ENCODE peak calls at places on chromosomes 5 and 9, in seven cellular contexts. F, R, Q, S, B, Y and C are unnamed samples.

GRCh38 chr5:87229780-87230179 is 37.9 kb upstream of the RASA1 start:
- DNase-seq in Y (no peak), Q (peak), F (no peak), R (no peak), B (no peak), S (no peak), C (no peak)

GRCh38 chr9:122807271-122807900 is 7.5 kb downstream of the OR1K1 start:
- DNase-seq in Y (no peak), S (no peak), R (no peak), B (no peak), F (no peak), Q (no peak), C (no peak)

GRCh38 chr9:135132008-135132407 is 44.5 kb downstream of the OLFM1 start:
- DNase-seq in B (no peak), Q (no peak), Y (no peak), F (no peak), R (no peak), S (no peak), C (no peak)

GRCh38 chr5:153463806-153464205 is 26.7 kb upstream of the GRIA1 start:
- DNase-seq in Q (peak), B (no peak), R (no peak), F (no peak), Y (peak), S (no peak), C (no peak)

GRCh38 chr9:128916204-128916603 is 4.6 kb upstream of the PHYHD1 start:
- DNase-seq in B (no peak), Q (peak), R (no peak), F (no peak), S (peak), Y (no peak), C (no peak)

GRCh38 chr9:134484479-134484878 is 157.1 kb upstream of the COL5A1 start:
- DNase-seq in Y (no peak), Q (no peak), B (no peak), F (no peak), R (no peak), S (no peak), C (no peak)

GRCh38 chr5:40909723-40910122 is 426 bp downstream of the C7 start:
- DNase-seq in S (no peak), Q (no peak), B (no peak), R (no peak), Y (no peak), F (no peak), C (no peak)

GRCh38 chr5:66230551-66230950 is 86.5 kb downstream of the SREK1 start:
- DNase-seq in B (no peak), Q (no peak), Y (no peak), F (no peak), R (no peak), S (peak), C (no peak)

GRCh38 chr5:150645070-150645700 is 4.7 kb downstream of the SYNPO start:
- DNase-seq in F (no peak), B (no peak), Y (peak), Q (no peak), S (no peak), R (peak), C (peak)

GRCh38 chr5:88675159-88675757 is 207.7 kb downstream of the MEF2C start:
- DNase-seq in S (no peak), F (no peak), B (no peak), Y (no peak), R (no peak), Q (no peak), C (no peak)

GRCh38 chr5:89374144-89374784 is 491.3 kb upstream of the MEF2C start:
- DNase-seq in Y (no peak), F (no peak), S (no peak), B (no peak), R (no peak), Q (no peak), C (no peak)

GRCh38 chr5:113359419-113359818 is 75.4 kb downstream of the TSSK1B start:
- DNase-seq in B (no peak), Q (no peak), Y (no peak), S (no peak), F (no peak), R (no peak), C (no peak)

GRCh38 chr9:133836818-133837217 is 98.7 kb upstream of the SARDH start:
- DNase-seq in F (no peak), S (no peak), Y (no peak), Q (no peak), B (no peak), R (no peak), C (no peak)

GRCh38 chr5:134543820-134544692 is 18.6 kb downstream of the JADE2 start:
- DNase-seq in Q (no peak), R (no peak), Y (no peak), B (no peak), F (no peak), S (no peak), C (no peak)

GRCh38 chr5:528625-529511 is 4.6 kb upstream of the SLC9A3 start:
- DNase-seq in Q (no peak), B (no peak), Y (no peak), F (no peak), R (no peak), S (peak), C (no peak)

GRCh38 chr9:125568616-125569015 is 138.4 kb downstream of the MAPKAP1 start:
- DNase-seq in B (no peak), Y (no peak), F (no peak), Q (peak), R (no peak), S (no peak), C (no peak)

GRCh38 chr9:82490019-82490499 is 501.5 kb downstream of the SPATA31D1 start:
- DNase-seq in R (no peak), Y (no peak), Q (peak), S (no peak), B (no peak), F (no peak), C (no peak)

GRCh38 chr9:14479187-14479586 is 165.2 kb upstream of the NFIB start:
- DNase-seq in R (no peak), Q (no peak), F (no peak), S (no peak), B (no peak), Y (no peak), C (no peak)

GRCh38 chr9:101693937-101694336 is 44.5 kb downstream of the GRIN3A start:
- DNase-seq in S (no peak), B (no peak), Q (no peak), F (no peak), R (no peak), Y (no peak), C (no peak)

GRCh38 chr9:120877276-120878034 is 467 bp upstream of the PHF19 start:
- DNase-seq in B (peak), S (peak), Y (no peak), Q (peak), F (peak), R (no peak), C (no peak)

GRCh38 chr9:79572032-79572890 is 496 bp downstream of the TLE4 start:
- DNase-seq in S (no peak), F (peak), Q (peak), B (peak), Y (no peak), R (peak), C (no peak)

DNA sequence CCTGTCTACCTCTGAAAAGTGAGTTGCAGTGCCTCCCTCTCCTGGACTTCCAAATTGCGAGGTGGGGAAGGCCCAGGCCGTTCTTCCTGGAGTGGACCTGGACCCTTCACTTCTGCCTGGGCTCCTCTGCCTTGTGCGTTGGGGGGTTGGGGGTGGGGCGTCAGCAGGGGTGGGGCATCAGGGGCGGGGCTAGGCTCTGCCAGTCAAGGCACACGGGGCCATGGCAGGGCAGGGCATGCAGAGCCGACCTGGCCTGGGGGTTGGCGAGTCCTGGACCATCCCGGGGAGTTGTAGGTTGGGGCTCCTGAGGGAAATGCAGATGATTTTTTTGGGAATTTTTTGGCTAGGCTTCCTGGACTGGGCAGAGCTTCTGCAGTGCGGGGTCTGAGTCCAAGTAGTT is 87.1 kb downstream of the EHMT1 start:
- DNase-seq in B (no peak), S (peak), Y (no peak), R (no peak), Q (no peak), F (no peak), C (no peak)
- H3K4me3 ChIP-seq in B (no peak), S (no peak), Y (no peak), R (no peak), Q (no peak), F (no peak), C (no peak)

GRCh38 chr5:179906795-179907569 is 715 bp downstream of the TBC1D9B start:
- DNase-seq in F (no peak), S (peak), Q (peak), B (peak), Y (no peak), R (no peak), C (no peak)

GRCh38 chr5:179909224-179909623 is 1.5 kb upstream of the TBC1D9B start:
- DNase-seq in S (no peak), Q (no peak), F (no peak), R (no peak), B (no peak), Y (no peak), C (no peak)

GRCh38 chr5:179907570-179908324 is at the start of gene TBC1D9B:
- DNase-seq in F (peak), R (peak), S (peak), B (peak), Q (peak), Y (no peak), C (no peak)

GRCh38 chr5:179906294-179906794 is 1.4 kb downstream of the TBC1D9B start:
- DNase-seq in Y (no peak), Q (no peak), S (no peak), R (no peak), B (no peak), F (no peak), C (no peak)

DNA sequence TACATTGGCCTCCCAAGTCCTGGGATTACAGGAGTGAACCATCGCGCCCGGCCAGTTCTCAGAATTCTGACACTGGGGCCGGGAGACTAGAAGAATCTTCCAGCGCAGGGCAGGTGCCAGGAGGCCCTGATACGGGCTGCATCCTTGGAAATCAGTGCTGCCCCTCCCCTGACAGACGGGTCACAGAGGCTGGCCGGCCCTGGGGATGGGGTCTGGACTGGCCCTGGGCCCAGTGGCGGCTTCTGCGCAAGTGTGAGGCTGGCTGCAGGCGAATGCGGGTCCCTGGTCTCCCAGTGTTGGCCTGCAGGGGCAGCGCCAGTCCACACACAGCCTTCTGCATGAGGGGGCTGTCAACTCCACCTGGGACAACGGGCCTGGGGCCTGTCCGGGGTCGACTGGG is 831 bp upstream of the TBC1D9B start:
- DNase-seq in R (no peak), S (peak), B (no peak), Q (no peak), F (no peak), Y (no peak), C (no peak)
- H3K4me3 ChIP-seq in R (peak), S (no peak), B (peak), Q (no peak), F (no peak), Y (no peak), C (peak)

GRCh38 chr5:44387391-44387790 is 1.8 kb downstream of the FGF10 start:
- DNase-seq in F (no peak), B (no peak), Q (no peak), S (no peak), Y (no peak), R (no peak), C (no peak)
- H3K4me3 ChIP-seq in F (no peak), B (peak), Q (no peak), S (no peak), Y (no peak), R (peak), C (peak)

GRCh38 chr5:139657363-139658321 is 9.5 kb downstream of the CXXC5 start:
- DNase-seq in F (no peak), R (no peak), Q (no peak), Y (no peak), S (no peak), B (no peak), C (no peak)

GRCh38 chr5:139659673-139660072 is 11.5 kb downstream of the CXXC5 start:
- DNase-seq in B (no peak), Q (no peak), Y (no peak), S (peak), F (no peak), R (no peak), C (no peak)

GRCh38 chr5:139658928-139659667 is 10.9 kb downstream of the CXXC5 start:
- DNase-seq in Q (peak), R (peak), F (no peak), B (peak), S (peak), Y (no peak), C (no peak)

GRCh38 chr5:139660105-139660915 is 12.2 kb downstream of the CXXC5 start:
- DNase-seq in B (peak), F (no peak), S (no peak), R (peak), Q (peak), Y (no peak), C (no peak)

GRCh38 chr5:139658501-139658927 is 10.4 kb downstream of the CXXC5 start:
- DNase-seq in F (no peak), Y (no peak), S (peak), R (no peak), Q (peak), B (no peak), C (no peak)
- H3K4me3 ChIP-seq in F (no peak), Y (peak), S (no peak), R (peak), Q (no peak), B (no peak), C (peak)

GRCh38 chr9:6218099-6218502 is 2.5 kb downstream of the IL33 start:
- DNase-seq in F (no peak), Y (no peak), Q (peak), B (no peak), S (no peak), R (no peak), C (no peak)
- H3K4me3 ChIP-seq in F (no peak), Y (no peak), Q (no peak), B (peak), S (no peak), R (peak), C (peak)

DNA sequence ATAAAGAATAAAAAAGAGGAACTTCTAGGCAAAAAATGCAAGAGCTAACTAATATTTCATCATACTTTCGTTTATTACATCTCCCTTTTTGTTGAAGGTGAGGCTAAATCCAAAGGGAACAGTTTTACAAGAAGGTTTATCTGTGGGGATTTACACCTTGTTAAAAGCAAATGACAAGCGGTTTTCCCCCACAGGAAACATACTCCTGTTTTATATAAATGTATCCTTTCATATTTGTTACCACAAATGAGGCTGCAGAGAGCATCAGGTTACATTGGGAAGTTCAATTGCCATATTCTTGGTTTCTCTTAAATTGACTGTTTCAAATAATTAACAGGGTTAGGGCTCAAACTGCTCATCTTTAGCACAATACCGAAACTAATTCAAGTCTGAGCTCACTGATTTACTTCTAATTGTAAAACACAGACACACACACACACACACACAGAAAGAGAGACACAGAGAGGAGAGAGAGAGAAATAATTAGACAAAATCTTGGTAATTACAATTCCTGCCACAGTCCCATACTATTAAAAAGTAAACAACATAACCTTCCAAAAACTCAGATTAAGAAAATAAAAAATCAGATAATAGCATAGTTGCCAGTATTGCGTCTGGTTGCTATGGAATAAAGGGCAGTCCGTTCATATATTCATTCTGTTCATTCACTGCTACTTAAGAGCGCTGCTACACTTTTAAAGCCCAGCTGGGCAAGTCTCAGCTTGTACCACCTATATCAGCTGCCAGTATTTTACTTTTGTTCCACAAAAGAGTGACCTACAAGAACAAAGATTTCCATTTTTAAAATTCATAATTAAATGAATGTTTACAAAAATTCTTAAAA is 17.0 kb downstream of the RFX3 start:
- DNase-seq in B (no peak), R (no peak), Y (no peak), S (no peak), F (no peak), Q (peak), C (no peak)
- H3K4me3 ChIP-seq in B (no peak), R (no peak), Y (no peak), S (no peak), F (no peak), Q (peak), C (peak)

GRCh38 chr5:54009357-54009756 is 301.0 kb downstream of the ARL15 start:
- DNase-seq in S (no peak), B (no peak), Y (no peak), Q (no peak), F (no peak), R (no peak), C (no peak)
- H3K4me3 ChIP-seq in S (no peak), B (no peak), Y (no peak), Q (no peak), F (no peak), R (no peak), C (no peak)

GRCh38 chr9:132211570-132211969 is 49.7 kb downstream of the NTNG2 start:
- DNase-seq in Y (no peak), R (no peak), Q (no peak), S (no peak), F (no peak), B (no peak), C (no peak)

GRCh38 chr9:132216861-132217655 is 55.2 kb downstream of the NTNG2 start:
- DNase-seq in Q (peak), Y (no peak), S (no peak), F (no peak), B (no peak), R (no peak), C (no peak)

GRCh38 chr9:132209263-132209662 is 47.4 kb downstream of the NTNG2 start:
- DNase-seq in Y (no peak), R (no peak), B (no peak), Q (no peak), S (no peak), F (no peak), C (no peak)

GRCh38 chr9:132210472-132211145 is 48.8 kb downstream of the NTNG2 start:
- DNase-seq in R (no peak), Y (no peak), B (no peak), S (no peak), Q (peak), F (no peak), C (no peak)

GRCh38 chr9:132214027-132214622 is 52.3 kb downstream of the NTNG2 start:
- DNase-seq in R (no peak), S (peak), Y (peak), F (no peak), B (peak), Q (peak), C (peak)
- H3K4me3 ChIP-seq in R (no peak), S (no peak), Y (no peak), F (no peak), B (no peak), Q (no peak), C (peak)

GRCh38 chr9:684950-685340 is 156.6 kb upstream of the DMRT1 start:
- DNase-seq in F (no peak), R (no peak), B (no peak), S (no peak), Y (peak), Q (peak), C (no peak)
- H3K4me3 ChIP-seq in F (no peak), R (peak), B (no peak), S (no peak), Y (peak), Q (peak), C (peak)